ENCODE peak calls at places on chromosome 5, in ten cellular contexts. D is heart left ventricle; Q is stimulated activated naive CD8-positive, alpha-beta T cell treated with anti-CD3 and anti-CD28 coated beads, Interleukin-15, amount 100 ng/mL, for 72 hours; F is lung; Z is effector memory CD8-positive, alpha-beta T cell; C is foreskin fibroblast; S is dorsolateral prefrontal cortex; K is fibroblast of the conjunctiva; M is stimulated activated CD4-positive, alpha-beta T cell treated with anti-CD3 and anti-CD28 coated beads, Interleukin-12 subunit alpha, Interleukin-12 subunit beta, amount 100 ng/mL, for 4 hours; U is T-helper 1 cell. A is an unnamed sample.

GRCh38 chr5:98775962-98776687 is 2.7 kb downstream of the RGMB start:
- DNase-seq in D (no peak), Q (no peak), F (no peak), Z (no peak), C (peak), S (no peak), K (peak), M (no peak), U (no peak), A (no peak)

GRCh38 chr5:141782991-141783598 is 95.1 kb downstream of the PCDH1 start:
- DNase-seq in D (no peak), Q (no peak), F (no peak), Z (no peak), C (no peak), S (no peak), K (no peak), M (no peak), U (no peak), A (no peak)

GRCh38 chr5:112628219-112628618 is 109.5 kb upstream of the APC start:
- DNase-seq in D (no peak), Q (no peak), F (no peak), Z (no peak), C (no peak), S (no peak), K (no peak), M (no peak), U (no peak), A (no peak)

GRCh38 chr5:77180167-77181081 is 30.1 kb upstream of the PDE8B start:
- DNase-seq in D (peak), Q (no peak), F (no peak), Z (no peak), C (no peak), S (peak), K (no peak), M (no peak), U (peak), A (no peak)

GRCh38 chr5:16350816-16351215 is 114.8 kb downstream of the ZNF622 start:
- DNase-seq in D (peak), Q (no peak), F (no peak), Z (no peak), C (no peak), S (no peak), K (no peak), M (no peak), U (no peak), A (no peak)

GRCh38 chr5:170631471-170632195 is 127.8 kb downstream of the KCNIP1 start:
- DNase-seq in D (peak), Q (no peak), F (no peak), Z (no peak), C (no peak), S (peak), K (no peak), M (no peak), U (no peak), A (no peak)

GRCh38 chr5:177025139-177025538 is 2.6 kb downstream of the ZNF346 start:
- DNase-seq in D (no peak), Q (no peak), F (no peak), Z (no peak), C (no peak), S (no peak), K (no peak), M (no peak), U (no peak), A (no peak)

GRCh38 chr5:140153905-140154304 is 21.1 kb upstream of the CYSTM1 start:
- DNase-seq in D (no peak), Q (no peak), F (no peak), Z (no peak), C (no peak), S (no peak), K (no peak), M (no peak), U (no peak), A (no peak)

GRCh38 chr5:36363101-36363500 is 61.4 kb upstream of the RANBP3L start:
- DNase-seq in D (no peak), Q (no peak), F (no peak), Z (no peak), C (peak), S (no peak), K (no peak), M (no peak), U (no peak), A (no peak)

GRCh38 chr5:44935262-44935661 is 126.5 kb downstream of the MRPS30 start:
- DNase-seq in D (no peak), Q (no peak), F (no peak), Z (no peak), C (no peak), S (no peak), K (no peak), M (no peak), U (no peak), A (no peak)

GRCh38 chr5:77367733-77368132 is 124.4 kb downstream of the WDR41 start:
- DNase-seq in D (no peak), Q (peak), F (no peak), Z (no peak), C (no peak), S (no peak), K (no peak), M (no peak), U (no peak), A (no peak)

GRCh38 chr5:78598973-78599372 is 49.6 kb downstream of the LHFPL2 start:
- DNase-seq in D (no peak), Q (no peak), F (no peak), Z (no peak), C (no peak), S (no peak), K (no peak), M (no peak), U (no peak), A (no peak)

GRCh38 chr5:93120048-93120447 is 461.0 kb downstream of the NR2F1-AS1 start:
- DNase-seq in D (no peak), Q (no peak), F (no peak), Z (no peak), C (no peak), S (no peak), K (no peak), M (no peak), U (no peak), A (no peak)

GRCh38 chr5:83095973-83096539 is 18.7 kb downstream of the XRCC4 start:
- DNase-seq in D (peak), Q (no peak), F (no peak), Z (no peak), C (peak), S (no peak), K (peak), M (no peak), U (no peak), A (no peak)

GRCh38 chr5:67221487-67222242 is 25.1 kb upstream of the CD180 start:
- DNase-seq in D (no peak), Q (peak), F (no peak), Z (peak), C (no peak), S (no peak), K (no peak), M (no peak), U (peak), A (peak)

GRCh38 chr5:18270635-18271338 is 636.5 kb downstream of the TAF11L14 start:
- DNase-seq in D (no peak), Q (no peak), F (no peak), Z (no peak), C (no peak), S (no peak), K (no peak), M (no peak), U (no peak), A (no peak)

GRCh38 chr5:68928617-68929302 is 165.1 kb upstream of the SLC30A5 start:
- DNase-seq in D (no peak), Q (no peak), F (no peak), Z (no peak), C (no peak), S (no peak), K (no peak), M (no peak), U (no peak), A (no peak)

GRCh38 chr5:53858700-53859456 is 298.4 kb downstream of the NDUFS4 start:
- DNase-seq in D (no peak), Q (no peak), F (no peak), Z (no peak), C (no peak), S (no peak), K (no peak), M (no peak), U (no peak), A (no peak)

GRCh38 chr5:177426566-177427210 is at the start of gene GRK6:
- DNase-seq in D (peak), Q (peak), F (no peak), Z (peak), C (no peak), S (no peak), K (no peak), M (peak), U (peak), A (peak)

GRCh38 chr5:150636391-150637244 is 3.8 kb upstream of the SYNPO start:
- DNase-seq in D (peak), Q (no peak), F (peak), Z (no peak), C (peak), S (no peak), K (peak), M (no peak), U (no peak), A (no peak)

GRCh38 chr5:133990396-133990795 is 14.4 kb downstream of the VDAC1 start:
- DNase-seq in D (no peak), Q (no peak), F (no peak), Z (no peak), C (no peak), S (no peak), K (no peak), M (no peak), U (no peak), A (no peak)

GRCh38 chr5:102792705-102793104 is 37.6 kb downstream of the PAM start:
- DNase-seq in D (no peak), Q (no peak), F (no peak), Z (no peak), C (peak), S (no peak), K (no peak), M (no peak), U (no peak), A (no peak)

GRCh38 chr5:74766348-74766886 is 500 bp downstream of the GFM2 start:
- DNase-seq in D (no peak), Q (no peak), F (no peak), Z (no peak), C (peak), S (no peak), K (peak), M (no peak), U (no peak), A (no peak)

GRCh38 chr5:159051431-159052281 is 48.1 kb downstream of the EBF1 start:
- DNase-seq in D (peak), Q (no peak), F (no peak), Z (no peak), C (no peak), S (peak), K (no peak), M (no peak), U (no peak), A (no peak)

A was measured in activated CD4-positive, alpha-beta T cell treated with anti-CD3 and anti-CD28 coated beads, Interleukin-2, amount 50 U/mL, for 4 hours.